ENCODE peak calls at places on chromosomes 2 and 18, in four cellular contexts. L is HL-60; M is CD4-positive, CD25-positive, alpha-beta regulatory T cell; T is neuronal stem cell. B is an unnamed sample.

GRCh38 chr18:43420950-43421349 is 143.7 kb upstream of the SYT4 start:
- DNase-seq in M (no peak), T (no peak), L (no peak), B (no peak)

GRCh38 chr2:226898121-226898520 is 62.3 kb downstream of the RHBDD1 start:
- DNase-seq in T (no peak), L (no peak), M (no peak), B (no peak)

GRCh38 chr2:51025942-51026574 is 5.9 kb downstream of the NRXN1 start:
- DNase-seq in T (no peak), M (no peak), L (no peak), B (no peak)

GRCh38 chr2:143489135-143489534 is 359.9 kb downstream of the ARHGAP15 start:
- DNase-seq in L (no peak), M (no peak), T (no peak), B (no peak)

GRCh38 chr2:64213607-64214275 is 69.5 kb upstream of the PELI1 start:
- DNase-seq in M (peak), T (no peak), L (peak), B (no peak)

GRCh38 chr2:220228310-220229006 is 601.0 kb downstream of the SLC4A3 start:
- DNase-seq in T (no peak), M (no peak), L (no peak), B (peak)

GRCh38 chr2:42008241-42008911 is 39.4 kb upstream of the PKDCC start:
- DNase-seq in M (no peak), L (no peak), T (no peak), B (no peak)

GRCh38 chr2:223007531-223007930 is 44.5 kb upstream of the KCNE4 start:
- DNase-seq in L (no peak), T (no peak), M (no peak), B (peak)

GRCh38 chr2:237581751-237582746 is 8.5 kb downstream of the RAB17 start:
- DNase-seq in T (peak), M (peak), L (peak), B (no peak)

GRCh38 chr2:41994177-41994576 is 53.6 kb upstream of the PKDCC start:
- DNase-seq in M (no peak), L (no peak), T (no peak), B (no peak)

GRCh38 chr2:216666461-216667233 is 28.7 kb downstream of the IGFBP5 start:
- DNase-seq in T (peak), M (peak), L (peak), B (no peak)

GRCh38 chr2:193670478-193670877 is 1475.7 kb upstream of the TMEFF2 start:
- DNase-seq in M (no peak), T (no peak), L (no peak), B (no peak)

GRCh38 chr2:201413143-201413542 is 38.1 kb downstream of the TRAK2 start:
- DNase-seq in L (no peak), M (no peak), T (no peak), B (no peak)

GRCh38 chr2:172103471-172104292 is 982 bp upstream of the DLX2 start:
- DNase-seq in L (peak), T (peak), M (peak), B (no peak)

GRCh38 chr2:2847131-2847740 is 516.2 kb upstream of the MYT1L start:
- DNase-seq in M (no peak), T (no peak), L (no peak), B (no peak)

GRCh38 chr2:2848198-2848597 is 517.1 kb upstream of the MYT1L start:
- DNase-seq in T (no peak), L (no peak), M (no peak), B (no peak)

GRCh38 chr2:2845796-2846315 is 514.8 kb upstream of the MYT1L start:
- DNase-seq in L (no peak), M (no peak), T (no peak), B (no peak)

GRCh38 chr2:2845267-2845666 is 514.2 kb upstream of the MYT1L start:
- DNase-seq in L (no peak), T (no peak), M (no peak), B (peak)

GRCh38 chr2:2846379-2847130 is 515.5 kb upstream of the MYT1L start:
- DNase-seq in T (no peak), M (no peak), L (no peak), B (peak)
- H3K27ac ChIP-seq in T (no peak), M (no peak), L (no peak), B (no peak)

DNA sequence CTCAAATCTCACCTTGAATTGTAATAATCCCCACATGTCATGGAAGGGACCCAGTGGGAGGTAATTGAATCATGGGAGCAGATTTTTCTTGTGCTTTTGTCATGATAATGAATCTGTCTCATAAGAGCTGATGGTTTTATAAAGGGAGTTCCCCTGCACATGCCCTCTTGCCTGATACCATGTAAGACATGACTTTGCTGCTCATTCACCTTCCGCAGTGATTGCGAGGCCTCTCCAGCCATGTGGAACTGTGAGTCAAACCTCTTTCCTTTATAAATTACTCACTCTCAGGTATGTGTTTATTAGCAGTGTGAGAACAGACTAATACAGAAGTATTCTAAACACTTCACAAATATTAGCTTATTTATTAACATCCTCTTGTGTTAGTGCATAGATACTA is 516.7 kb downstream of the LRRTM4 start:
- DNase-seq in T (no peak), M (no peak), L (no peak), B (peak)
- H3K27ac ChIP-seq in T (no peak), M (no peak), L (no peak), B (peak)

DNA sequence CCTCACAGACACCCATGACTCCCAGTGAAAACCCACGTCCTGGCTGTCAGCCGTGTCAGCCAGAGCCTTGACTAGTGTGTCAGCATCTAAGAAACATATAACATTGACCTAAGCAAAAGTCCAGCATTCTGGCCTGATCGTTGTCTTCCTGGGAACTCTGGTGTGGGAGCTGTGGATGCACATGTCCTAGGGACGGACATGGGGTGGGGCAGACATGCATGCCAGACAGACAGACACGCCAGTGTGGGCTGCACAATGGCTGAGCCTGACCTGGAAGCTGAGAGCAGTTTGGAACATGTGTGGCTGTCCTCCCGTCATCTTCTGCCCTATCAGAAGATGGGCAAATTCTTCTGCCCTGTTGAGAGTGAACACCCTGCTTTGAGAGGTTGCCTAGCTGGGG is 245.5 kb downstream of the FAM210A start:
- DNase-seq in L (no peak), T (no peak), M (no peak), B (no peak)
- H3K27ac ChIP-seq in L (no peak), T (no peak), M (no peak), B (no peak)

DNA sequence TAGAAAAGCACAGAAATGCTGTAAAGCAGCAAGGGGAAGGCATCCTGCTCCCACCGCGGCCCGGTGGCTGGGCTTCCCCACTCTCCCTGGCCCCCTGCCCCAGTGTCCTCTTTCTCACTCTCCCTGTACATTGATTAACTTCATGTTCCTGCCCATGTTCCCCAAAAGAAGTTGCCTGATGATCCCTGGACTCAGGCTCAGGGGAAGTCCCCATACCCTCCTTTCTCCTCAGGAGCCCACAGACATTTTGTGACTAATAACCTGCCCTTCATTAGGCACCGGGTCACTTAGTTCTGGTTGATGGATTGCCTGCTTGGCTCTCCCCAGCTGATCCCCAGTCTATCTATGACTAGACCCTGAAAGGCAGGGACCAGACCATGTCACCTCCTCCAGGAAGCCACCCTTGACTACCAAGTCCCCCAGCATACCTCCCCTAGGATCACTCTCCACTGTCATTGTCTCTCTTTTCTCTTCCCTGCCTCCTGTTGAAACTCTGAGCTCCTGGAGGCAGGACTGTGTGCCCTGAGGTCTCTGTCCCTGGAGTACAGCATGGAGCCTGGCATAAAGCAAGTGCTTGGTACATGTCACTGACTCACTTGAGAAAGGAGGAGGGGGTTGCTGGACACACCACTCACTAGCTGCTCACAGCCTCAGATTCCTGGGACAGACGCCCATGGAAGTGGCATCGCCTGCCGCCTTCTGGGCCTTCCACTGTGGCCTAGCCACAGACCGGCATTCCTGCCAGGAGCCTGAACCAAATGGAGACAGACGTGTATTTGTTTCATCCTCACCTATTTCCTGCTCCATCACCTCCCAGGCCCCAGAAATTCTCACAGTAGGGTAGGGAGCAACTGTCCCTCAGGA is 13.5 kb downstream of the MALL start:
- DNase-seq in L (no peak), M (no peak), T (no peak), B (no peak)
- H3K27ac ChIP-seq in L (no peak), M (no peak), T (no peak), B (peak)

GRCh38 chr2:197873293-197873701 is 68.9 kb downstream of the PLCL1 start:
- DNase-seq in M (no peak), T (no peak), L (no peak), B (no peak)
- H3K27ac ChIP-seq in M (no peak), T (no peak), L (no peak), B (no peak)

DNA sequence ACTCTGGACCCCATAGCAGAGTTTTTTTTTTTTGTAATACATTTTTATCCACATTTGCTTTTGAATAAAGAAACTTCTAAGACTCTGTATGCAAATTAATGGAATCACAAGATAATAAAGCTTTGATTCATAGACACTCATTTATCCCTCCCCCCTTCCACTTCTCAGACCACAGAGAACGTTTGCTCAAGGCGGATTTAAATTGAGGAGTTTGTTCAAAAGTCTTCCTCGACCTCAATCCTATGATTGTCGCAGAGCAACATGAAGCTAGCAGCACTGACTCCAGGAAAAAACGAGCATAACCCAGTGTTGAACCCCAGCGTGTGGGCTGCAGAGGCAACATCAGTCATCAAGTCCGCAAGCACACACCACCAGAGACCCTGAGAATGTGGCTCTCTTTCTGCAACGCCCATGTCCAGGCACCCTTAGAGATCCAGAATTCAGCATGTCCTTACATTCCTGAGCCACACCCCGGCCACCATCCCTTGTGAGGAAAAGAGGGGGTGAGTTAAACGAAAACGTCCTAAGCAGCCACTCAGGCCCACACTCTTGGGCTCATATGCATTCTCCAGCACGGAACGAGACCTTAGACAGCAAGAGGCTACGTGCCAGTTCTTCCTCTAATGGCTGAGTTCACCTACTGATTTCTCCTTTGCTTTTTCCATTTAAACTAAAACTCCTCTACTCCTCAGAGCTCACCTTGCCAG is 116.3 kb downstream of the MBP start:
- DNase-seq in M (no peak), L (no peak), T (no peak), B (no peak)
- H3K27ac ChIP-seq in M (no peak), L (peak), T (no peak), B (no peak)

DNA sequence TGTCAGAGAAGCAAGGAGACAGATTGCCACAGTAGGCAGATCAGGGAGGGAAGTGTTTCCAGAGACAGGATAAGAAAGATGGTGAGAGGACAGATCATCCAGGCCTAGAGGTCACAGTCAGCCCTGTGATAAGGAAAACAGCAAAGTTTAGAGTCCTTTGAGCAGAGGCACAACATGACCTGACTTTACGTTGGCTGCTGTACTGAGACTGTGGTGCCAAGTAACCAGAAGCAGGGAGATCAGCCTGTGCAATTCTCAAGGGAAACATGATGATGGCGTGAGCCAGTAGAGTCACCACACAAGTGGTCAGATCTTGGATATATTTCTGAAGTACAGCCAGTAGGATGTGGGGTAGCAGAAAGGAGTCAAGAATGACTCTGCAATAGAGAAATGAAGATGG is 43.7 kb downstream of the SMC6 start:
- DNase-seq in M (no peak), L (no peak), T (no peak), B (no peak)
- H3K27ac ChIP-seq in M (no peak), L (no peak), T (no peak), B (no peak)

GRCh38 chr2:10406016-10406415 is 42.1 kb downstream of the ODC1 start:
- DNase-seq in M (no peak), L (no peak), T (no peak), B (no peak)
- H3K27ac ChIP-seq in M (no peak), L (peak), T (no peak), B (peak)

DNA sequence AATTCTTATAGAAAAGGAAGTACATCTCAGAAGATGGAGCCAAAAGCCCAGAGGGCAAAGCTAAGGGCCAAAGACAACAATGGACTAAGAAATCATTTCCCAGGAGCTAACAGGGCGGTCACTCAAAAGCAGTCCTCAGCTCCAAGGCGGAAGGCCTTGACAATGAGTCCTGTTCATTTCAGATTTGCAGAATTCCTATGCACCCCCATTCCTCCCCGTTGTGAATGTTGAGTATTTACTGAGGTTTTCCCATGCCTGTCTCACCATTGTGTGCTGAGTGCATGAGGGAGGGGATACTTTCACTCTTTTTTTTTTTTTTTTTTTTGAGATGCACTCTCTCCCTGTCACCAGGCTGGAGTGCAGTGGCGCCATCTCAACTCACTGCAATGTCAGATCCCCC is 18.8 kb upstream of the DTNB start:
- DNase-seq in T (no peak), M (no peak), L (no peak), B (no peak)
- H3K27ac ChIP-seq in T (no peak), M (no peak), L (no peak), B (no peak)

GRCh38 chr2:25228848-25229674 is 60.7 kb upstream of the POMC start:
- DNase-seq in T (peak), M (peak), L (peak), B (no peak)
- H3K27ac ChIP-seq in T (peak), M (no peak), L (no peak), B (no peak)